ENCODE peak calls at places on chromosome 2, in ten cellular contexts. R is astrocyte of the spinal cord; H is right cardiac atrium; D is spleen; I is NCI-H774; A is T-helper 1 cell; Y is cardiac septum; V is activated CD8-positive, alpha-beta T cell treated with anti-CD3 and anti-CD28 coated beads, Interleukin-2, amount 10 ng/mL, durations not matched to agents 7 days and 5 days; P is SIG-M5; N is coronary artery. E is an unnamed sample.

GRCh38 chr2:172428841-172429173 is 1.4 kb downstream of the ITGA6 start:
- DNase-seq in A (no peak), V (no peak), R (no peak), I (no peak), H (no peak), D (no peak), P (no peak), N (no peak), Y (no peak), E (no peak)

GRCh38 chr2:237956402-237956736 is 10.4 kb upstream of the UBE2F start:
- DNase-seq in Y (no peak), V (no peak), H (no peak), I (no peak), N (no peak), R (no peak), D (no peak), P (no peak), A (no peak), E (no peak)

GRCh38 chr2:219010162-219010756 is 17.0 kb upstream of the CRYBA2 start:
- DNase-seq in Y (no peak), D (no peak), P (no peak), R (no peak), V (peak), A (no peak), N (no peak), I (no peak), H (no peak), E (peak)

GRCh38 chr2:227472265-227473018 is 486 bp downstream of the AGFG1 start:
- DNase-seq in A (peak), Y (peak), V (peak), P (no peak), H (peak), R (no peak), I (peak), D (peak), N (no peak), E (peak)

GRCh38 chr2:241237047-241237446 is 48.6 kb downstream of the ANO7 start:
- DNase-seq in P (no peak), H (no peak), V (no peak), D (no peak), Y (no peak), R (no peak), I (no peak), N (no peak), A (no peak), E (no peak)

GRCh38 chr2:173446722-173447121 is 92.0 kb downstream of the CDCA7 start:
- DNase-seq in I (no peak), H (no peak), R (no peak), A (no peak), Y (no peak), N (no peak), P (no peak), V (no peak), D (no peak), E (no peak)

GRCh38 chr2:222311321-222311977 is 12.7 kb upstream of the PAX3 start:
- DNase-seq in P (no peak), N (no peak), H (no peak), A (no peak), R (no peak), Y (no peak), D (peak), V (no peak), I (no peak), E (no peak)

GRCh38 chr2:127083819-127084503 is 23.0 kb downstream of the BIN1 start:
- DNase-seq in A (no peak), V (no peak), P (no peak), R (peak), I (no peak), Y (no peak), N (peak), D (no peak), H (peak), E (no peak)

GRCh38 chr2:237025090-237025865 is 60.4 kb upstream of the COPS8 start:
- DNase-seq in N (no peak), I (no peak), Y (no peak), V (no peak), R (peak), P (no peak), H (no peak), A (no peak), D (no peak), E (no peak)

GRCh38 chr2:222514901-222515300 is 90.6 kb downstream of the SGPP2 start:
- DNase-seq in R (no peak), D (no peak), I (no peak), N (no peak), A (no peak), V (no peak), P (no peak), Y (no peak), H (no peak), E (no peak)

GRCh38 chr2:85852979-85853498 is 35.8 kb downstream of the ST3GAL5 start:
- DNase-seq in Y (no peak), D (peak), I (no peak), P (no peak), H (peak), A (peak), V (peak), N (no peak), R (no peak), E (no peak)

GRCh38 chr2:168160897-168161296 is 86.5 kb downstream of the STK39 start:
- DNase-seq in R (no peak), A (peak), N (no peak), V (no peak), I (no peak), D (no peak), P (no peak), Y (no peak), H (no peak), E (peak)

GRCh38 chr2:16012626-16013501 is 72.5 kb downstream of the MYCN start:
- DNase-seq in N (no peak), A (no peak), V (no peak), H (no peak), Y (no peak), P (no peak), I (peak), R (no peak), D (no peak), E (peak)

GRCh38 chr2:177535968-177536514 is 143.5 kb downstream of the AGPS start:
- DNase-seq in N (no peak), R (no peak), I (no peak), H (no peak), D (no peak), P (no peak), Y (no peak), A (no peak), V (no peak), E (peak)

GRCh38 chr2:54523336-54523959 is 67.3 kb downstream of the SPTBN1 start:
- DNase-seq in P (no peak), R (no peak), V (no peak), N (no peak), I (no peak), H (no peak), D (no peak), Y (no peak), A (no peak), E (no peak)

GRCh38 chr2:21276163-21276562 is 152.4 kb downstream of the TDRD15 start:
- DNase-seq in P (no peak), H (no peak), N (no peak), V (no peak), A (no peak), I (no peak), D (no peak), Y (no peak), R (no peak), E (peak)

GRCh38 chr2:230666885-230667712 is 45.5 kb upstream of the CAB39 start:
- DNase-seq in R (peak), P (peak), I (no peak), Y (no peak), V (no peak), D (no peak), A (peak), N (no peak), H (no peak), E (no peak)

GRCh38 chr2:14828223-14828622 is 195.7 kb downstream of the LRATD1 start:
- DNase-seq in I (no peak), Y (no peak), V (no peak), N (no peak), R (no peak), A (no peak), H (no peak), P (no peak), D (no peak), E (no peak)

GRCh38 chr2:216740557-216741222 is 45.3 kb upstream of the IGFBP5 start:
- DNase-seq in A (no peak), Y (no peak), P (no peak), D (no peak), V (no peak), R (peak), H (peak), I (no peak), N (no peak), E (no peak)

GRCh38 chr2:48444404-48444803 is 85.5 kb upstream of the STON1 start:
- DNase-seq in P (no peak), D (no peak), I (no peak), N (no peak), A (no peak), H (no peak), V (no peak), Y (no peak), R (no peak), E (no peak)

GRCh38 chr2:232473467-232473890 is 14.2 kb downstream of the ECEL1 start:
- DNase-seq in D (no peak), A (no peak), P (no peak), H (no peak), N (peak), Y (peak), I (peak), V (no peak), R (no peak), E (peak)

GRCh38 chr2:195498176-195498575 is 158.8 kb upstream of the SLC39A10 start:
- DNase-seq in A (peak), R (no peak), Y (no peak), I (no peak), H (peak), N (no peak), D (no peak), V (peak), P (no peak), E (peak)

GRCh38 chr2:41136966-41137494 is 685.1 kb upstream of the SLC8A1 start:
- DNase-seq in H (no peak), P (no peak), Y (no peak), R (peak), I (no peak), D (no peak), A (no peak), N (no peak), V (no peak), E (no peak)

GRCh38 chr2:176553685-176554106 is 284.5 kb downstream of the MTX2 start:
- DNase-seq in P (no peak), R (peak), D (peak), Y (peak), N (peak), V (peak), I (peak), H (peak), A (peak), E (peak)

GRCh38 chr2:125566422-125566821 is 1089.5 kb upstream of the GYPC start:
- DNase-seq in A (no peak), I (no peak), P (no peak), Y (no peak), N (no peak), R (no peak), V (no peak), D (no peak), H (no peak), E (no peak)

GRCh38 chr2:127609031-127609751 is 36.8 kb upstream of the GPR17 start:
- DNase-seq in Y (peak), V (no peak), I (no peak), H (no peak), R (no peak), N (peak), A (no peak), D (peak), P (no peak), E (no peak)

GRCh38 chr2:15640291-15640711 is 48.6 kb downstream of the DDX1 start:
- DNase-seq in A (no peak), R (peak), D (no peak), I (no peak), P (no peak), N (no peak), Y (no peak), V (no peak), H (no peak), E (no peak)

E was measured in NCI-H1417.